ENCODE peak calls at places on chromosomes 3 and 15, in six cellular contexts. E is activated naive CD4-positive, alpha-beta T cell treated with anti-CD3 and anti-CD28 coated beads, Interleukin-2, amount 50 U/mL, for 16 hours; Z is GM19239; Q is dorsolateral prefrontal cortex; J is endothelial cell; I is BJ. G is an unnamed sample.

GRCh38 chr3:149129326-149130123 is at the start of gene HPS3:
- DNase-seq in J (peak; percentile 83), Q (peak; percentile 91), E (peak; percentile 76), Z (peak; percentile 74), I (peak; percentile 39), G (peak; percentile 97)

GRCh38 chr3:124322309-124322880 is 330.5 kb upstream of the ROPN1 start:
- DNase-seq in Q (no peak), I (no peak), Z (no peak), E (no peak), J (no peak), G (no peak)

GRCh38 chr3:42451546-42452230 is 41.3 kb upstream of the LYZL4 start:
- DNase-seq in Q (no peak), Z (no peak), I (no peak), J (peak; percentile 17), E (no peak), G (no peak)

GRCh38 chr15:75750261-75751050 is 37.8 kb upstream of the CSPG4 start:
- DNase-seq in E (no peak), Z (no peak), J (no peak), I (no peak), Q (peak; percentile 11), G (no peak)

GRCh38 chr3:182473191-182473710 is 320.1 kb upstream of the ATP11B start:
- DNase-seq in Q (no peak), J (no peak), Z (no peak), I (no peak), E (no peak), G (no peak)

GRCh38 chr3:137116619-137117018 is 158.8 kb downstream of the IL20RB start:
- DNase-seq in Z (no peak), E (no peak), Q (no peak), J (no peak), I (no peak), G (no peak)

GRCh38 chr3:136659253-136659652 is 92.9 kb downstream of the STAG1 start:
- DNase-seq in I (peak; percentile 39), E (no peak), Q (peak; percentile 73), Z (no peak), J (no peak), G (peak; percentile 35)

GRCh38 chr3:175792245-175792644 is 933.1 kb downstream of the NAALADL2 start:
- DNase-seq in I (no peak), E (no peak), Z (no peak), J (no peak), Q (no peak), G (no peak)

GRCh38 chr3:195240171-195240701 is 30.7 kb downstream of the XXYLT1 start:
- DNase-seq in Z (no peak), Q (peak; percentile 24), E (no peak), I (no peak), J (no peak), G (no peak)

GRCh38 chr3:52792961-52793695 is 1.5 kb upstream of the ITIH3 start:
- DNase-seq in I (no peak), J (no peak), Q (no peak), Z (no peak), E (no peak), G (no peak)

GRCh38 chr3:131714585-131715220 is 211.9 kb upstream of the MRPL3 start:
- DNase-seq in Z (peak; percentile 5), I (no peak), E (no peak), J (no peak), Q (no peak), G (no peak)

GRCh38 chr3:184693011-184693975 is 18.6 kb downstream of the MAGEF1 start:
- DNase-seq in I (no peak), E (no peak), Q (no peak), J (no peak), Z (no peak), G (peak; percentile 27)

GRCh38 chr3:102512734-102513518 is 78.1 kb downstream of the ZPLD1 start:
- DNase-seq in Q (no peak), Z (no peak), I (no peak), J (no peak), E (no peak), G (no peak)

GRCh38 chr3:24145981-24146822 is 201.1 kb downstream of the NR1D2 start:
- DNase-seq in I (peak; percentile 82), Q (no peak), E (no peak), J (no peak), Z (no peak), G (no peak)

GRCh38 chr3:96863129-96863740 is 48.8 kb downstream of the EPHA6 start:
- DNase-seq in J (peak; percentile 41), I (no peak), Q (no peak), E (no peak), Z (no peak), G (peak; percentile 72)